ENCODE peak calls at places on chromosomes 3 and 15, in nine cellular contexts. N is colonic mucosa, C is AG10803, Y is heart left ventricle, Q is brain microvascular endothelial cell, G is HCT116, L is fibroblast of mammary gland, R is uterus, K is mammary epithelial cell. J is an unnamed sample.
A peak's percentile ranks its signal among the peaks of the same experiment; 100 is the strongest.

GRCh38 chr3:128787256-128788253 is 61.6 kb downstream of the RAB7A start:
- DNase-seq in N (peak; percentile 34), C (peak; percentile 43), Y (no peak), Q (peak; percentile 69), G (peak; percentile 51), L (peak; percentile 83), R (no peak), K (peak; percentile 96), J (peak; percentile 82)

GRCh38 chr15:75840659-75841058 is 2.6 kb upstream of the UBE2Q2 start:
- DNase-seq in N (peak; percentile 46), C (peak; percentile 72), Y (no peak), Q (peak; percentile 36), G (no peak), L (peak; percentile 81), R (peak; percentile 22), K (no peak), J (peak; percentile 73)

GRCh38 chr3:47482411-47482810 is 6.7 kb upstream of the SCAP start:
- DNase-seq in N (no peak), C (no peak), Y (no peak), Q (no peak), G (no peak), L (no peak), R (no peak), K (no peak), J (no peak)

GRCh38 chr15:92164327-92165000 is 229.2 kb upstream of the ST8SIA2 start:
- DNase-seq in N (peak; percentile 49), C (peak; percentile 78), Y (no peak), Q (peak; percentile 16), G (no peak), L (no peak), R (no peak), K (no peak), J (peak; percentile 16)

GRCh38 chr3:134476306-134476705 is 9.5 kb downstream of the ANAPC13 start:
- DNase-seq in N (no peak), C (no peak), Y (no peak), Q (no peak), G (no peak), L (no peak), R (no peak), K (peak; percentile 73), J (peak; percentile 40)

GRCh38 chr3:42665050-42665878 is 11.8 kb downstream of the ZBTB47 start:
- DNase-seq in N (no peak), C (no peak), Y (no peak), Q (no peak), G (no peak), L (no peak), R (peak; percentile 11), K (no peak), J (no peak)

GRCh38 chr3:118292841-118293240 is 741.8 kb downstream of the IGSF11 start:
- DNase-seq in N (no peak), C (no peak), Y (no peak), Q (no peak), G (no peak), L (no peak), R (no peak), K (peak; percentile 56), J (no peak)

GRCh38 chr3:16187213-16187790 is 12.8 kb downstream of the GALNT15 start:
- DNase-seq in N (no peak), C (no peak), Y (no peak), Q (no peak), G (no peak), L (no peak), R (no peak), K (no peak), J (no peak)

GRCh38 chr3:64533565-64534317 is 154.1 kb downstream of the ADAMTS9 start:
- DNase-seq in N (peak; percentile 79), C (peak; percentile 83), Y (peak; percentile 87), Q (peak; percentile 82), G (peak; percentile 80), L (peak; percentile 88), R (peak; percentile 92), K (peak; percentile 66), J (peak; percentile 93)

GRCh38 chr15:63905558-63906265 is 72.0 kb upstream of the HERC1 start:
- DNase-seq in N (no peak), C (no peak), Y (no peak), Q (no peak), G (no peak), L (no peak), R (no peak), K (no peak), J (no peak)

GRCh38 chr3:196399485-196399945 is 32.7 kb downstream of the UBXN7 start:
- DNase-seq in N (no peak), C (peak; percentile 45), Y (no peak), Q (peak; percentile 82), G (peak; percentile 28), L (peak; percentile 48), R (no peak), K (peak; percentile 29), J (peak; percentile 38)

GRCh38 chr15:39472661-39473657 is 107.9 kb upstream of the THBS1 start:
- DNase-seq in N (peak; percentile 62), C (peak; percentile 99), Y (peak; percentile 87), Q (peak; percentile 92), G (no peak), L (peak; percentile 97), R (peak; percentile 97), K (no peak), J (peak; percentile 100)

DNA sequence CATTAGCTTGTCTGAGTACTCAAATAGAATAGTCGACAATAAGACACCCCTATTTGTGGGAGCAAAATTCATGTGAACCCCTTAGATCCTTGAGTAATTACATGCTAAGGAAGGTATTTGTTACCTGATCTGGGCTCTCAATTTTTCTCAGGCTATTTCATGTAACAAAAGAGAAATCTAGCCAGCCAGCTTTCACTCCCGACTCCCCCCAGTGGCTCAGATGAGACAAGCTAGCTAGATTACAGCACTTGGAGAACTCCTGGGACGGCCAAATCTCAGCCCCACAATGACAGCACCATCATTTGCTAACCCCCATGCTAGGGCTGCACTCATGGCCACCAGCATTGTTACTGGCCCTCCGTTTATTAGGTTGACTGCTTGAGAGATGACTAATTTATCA is 41.3 kb downstream of the GLDN start:
- DNase-seq in N (no peak), C (peak; percentile 43), Y (no peak), Q (peak; percentile 61), G (peak; percentile 16), L (peak; percentile 60), R (peak; percentile 21), K (peak; percentile 36), J (peak; percentile 50)
- TF ChIP-seq CTCF in N (peak; percentile 30), C (peak; percentile 89), Y (no peak), Q (peak; percentile 89), G (peak; percentile 26), L (peak; percentile 78), R (peak; percentile 17), K (peak; percentile 64), J (peak; percentile 83)

GRCh38 chr3:112116777-112117186 is 16.3 kb downstream of the GCSAM start:
- DNase-seq in N (no peak), C (no peak), Y (peak; percentile 48), Q (no peak), G (no peak), L (no peak), R (no peak), K (no peak), J (no peak)

GRCh38 chr3:112117415-112117814 is 15.6 kb downstream of the GCSAM start:
- DNase-seq in N (no peak), C (no peak), Y (no peak), Q (no peak), G (no peak), L (no peak), R (no peak), K (no peak), J (no peak)

GRCh38 chr3:112119686-112120484 is 13.2 kb downstream of the GCSAM start:
- DNase-seq in N (no peak), C (no peak), Y (no peak), Q (no peak), G (no peak), L (no peak), R (no peak), K (no peak), J (no peak)

GRCh38 chr3:112115806-112116383 is 17.2 kb downstream of the GCSAM start:
- DNase-seq in N (no peak), C (no peak), Y (no peak), Q (no peak), G (no peak), L (no peak), R (no peak), K (no peak), J (no peak)

GRCh38 chr3:112117826-112118571 is 15.0 kb downstream of the GCSAM start:
- DNase-seq in N (no peak), C (no peak), Y (peak; percentile 53), Q (no peak), G (no peak), L (no peak), R (no peak), K (no peak), J (no peak)
- H3K4me3 ChIP-seq in N (no peak overlapping the region), C (no peak overlapping the region), Y (no peak overlapping the region), Q (no peak overlapping the region), G (no peak overlapping the region), L (no peak overlapping the region), R (no peak overlapping the region), K (no peak overlapping the region), J (no peak overlapping the region)

DNA sequence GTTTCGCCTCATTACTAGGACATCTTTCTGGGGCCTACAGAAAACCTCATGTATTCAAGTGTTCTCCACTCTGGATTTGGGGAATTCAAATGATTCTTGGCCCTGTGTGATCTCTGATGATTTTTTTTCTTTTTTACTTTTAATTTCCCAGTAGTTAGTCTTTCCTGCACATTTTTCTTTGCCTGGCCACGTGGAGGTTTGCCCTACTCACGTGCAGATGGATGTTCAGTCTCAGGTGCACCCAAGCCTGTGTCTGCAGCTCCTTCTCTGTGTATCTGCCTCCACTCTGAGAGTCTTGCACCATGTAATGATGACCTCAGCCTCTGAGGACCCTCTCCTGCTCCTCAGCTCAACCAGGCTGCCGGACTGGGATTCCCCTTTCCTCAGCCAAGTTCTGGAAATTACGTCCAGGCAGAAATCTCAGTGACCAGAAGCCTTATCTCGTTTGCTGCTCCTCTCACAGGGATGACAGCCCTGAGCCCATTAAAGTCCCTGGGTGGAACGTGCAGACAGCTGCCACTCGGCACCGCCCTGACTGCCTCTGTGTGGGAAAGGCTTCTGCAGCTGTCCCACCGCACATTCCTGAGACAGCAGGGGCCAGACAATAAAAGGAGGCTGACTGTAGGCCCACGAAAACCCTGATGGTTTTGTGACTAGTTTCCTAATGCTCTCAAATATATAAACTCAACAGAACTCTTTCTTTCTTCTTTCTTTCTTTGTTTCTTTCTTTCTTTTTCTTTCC is 31.4 kb upstream of the GABRB3 start:
- DNase-seq in N (no peak), C (no peak), Y (no peak), Q (no peak), G (no peak), L (no peak), R (no peak), K (no peak), J (no peak)
- TF ChIP-seq CTCF in N (no peak), C (no peak), Y (no peak), Q (no peak), G (no peak), L (no peak), R (no peak), K (no peak), J (no peak)

GRCh38 chr3:105260385-105260784 is 106.3 kb upstream of the ALCAM start:
- DNase-seq in N (no peak), C (no peak), Y (no peak), Q (peak; percentile 11), G (peak; percentile 4), L (peak; percentile 52), R (no peak), K (peak; percentile 3), J (no peak)

GRCh38 chr3:105255351-105255750 is 111.4 kb upstream of the ALCAM start:
- DNase-seq in N (no peak), C (no peak), Y (no peak), Q (no peak), G (no peak), L (peak; percentile 56), R (no peak), K (no peak), J (no peak)

GRCh38 chr3:105254154-105254553 is 112.6 kb upstream of the ALCAM start:
- DNase-seq in N (no peak), C (no peak), Y (no peak), Q (no peak), G (no peak), L (no peak), R (no peak), K (no peak), J (no peak)

GRCh38 chr3:105259505-105259904 is 107.2 kb upstream of the ALCAM start:
- DNase-seq in N (no peak), C (no peak), Y (no peak), Q (no peak), G (no peak), L (no peak), R (no peak), K (no peak), J (no peak)
- H3K4me3 ChIP-seq in N (no peak overlapping the region), C (no peak overlapping the region), Y (no peak overlapping the region), Q (no peak overlapping the region), G (no peak overlapping the region), L (no peak overlapping the region), R (no peak overlapping the region), K (no peak overlapping the region), J (no peak overlapping the region)

J was measured in fibroblast of villous mesenchyme.